ENCODE peak calls at places on chromosomes 3 and 15, in ten cellular contexts. A is H9; V is Right ventricle myocardium superior; D is fibroblast of the aortic adventitia; Y is fibroblast of mammary gland; E is WTC11; W is fibroblast of lung; N is MCF 10A; U is BJ; M is activated CD4-positive, alpha-beta memory T cell treated with anti-CD3 and anti-CD28 coated beads, Interleukin-2, amount 10 ng/mL, durations not matched to agents 7 days and 5 days. O is an unnamed sample.

GRCh38 chr15:78327442-78327841 is 12.7 kb upstream of the CRABP1 start:
- DNase-seq in A (no peak), V (no peak), D (no peak), Y (peak), E (no peak), W (no peak), N (no peak), U (no peak), M (no peak), O (no peak)

GRCh38 chr3:108218811-108219210 is 3.4 kb downstream of the IFT57 start:
- DNase-seq in A (no peak), V (no peak), D (peak), Y (peak), E (no peak), W (peak), N (no peak), U (no peak), M (no peak), O (no peak)

GRCh38 chr15:51245628-51246027 is 92.8 kb downstream of the CYP19A1 start:
- DNase-seq in A (no peak), V (no peak), D (no peak), Y (no peak), E (no peak), W (no peak), N (no peak), U (no peak), M (no peak), O (no peak)

GRCh38 chr3:19945405-19946290 is 1.2 kb upstream of the RAB5A start:
- DNase-seq in A (no peak), V (no peak), D (no peak), Y (peak), E (no peak), W (peak), N (peak), U (no peak), M (no peak), O (no peak)

GRCh38 chr3:55617385-55617784 is 130.3 kb upstream of the WNT5A start:
- DNase-seq in A (no peak), V (no peak), D (no peak), Y (no peak), E (no peak), W (no peak), N (no peak), U (no peak), M (no peak), O (no peak)

GRCh38 chr15:58771621-58772235 is 626 bp downstream of the MINDY2 start:
- DNase-seq in A (peak), V (peak), D (peak), Y (no peak), E (peak), W (peak), N (peak), U (no peak), M (peak), O (no peak)

GRCh38 chr3:42653560-42654330 is at the start of gene ZBTB47:
- DNase-seq in A (peak), V (peak), D (peak), Y (no peak), E (no peak), W (peak), N (no peak), U (no peak), M (no peak), O (no peak)

GRCh38 chr3:16512435-16513140 is 911 bp downstream of the RFTN1 start:
- DNase-seq in A (peak), V (peak), D (peak), Y (no peak), E (no peak), W (no peak), N (no peak), U (no peak), M (peak), O (no peak)

GRCh38 chr3:175606650-175607318 is 747.6 kb downstream of the NAALADL2 start:
- DNase-seq in A (no peak), V (no peak), D (no peak), Y (no peak), E (no peak), W (peak), N (peak), U (no peak), M (no peak), O (no peak)

GRCh38 chr3:58471025-58471887 is 20.6 kb upstream of the KCTD6 start:
- DNase-seq in A (no peak), V (no peak), D (peak), Y (peak), E (no peak), W (peak), N (peak), U (peak), M (peak), O (peak)

GRCh38 chr3:24365168-24365567 is 129.5 kb downstream of the THRB start:
- DNase-seq in A (no peak), V (peak), D (peak), Y (peak), E (no peak), W (peak), N (peak), U (peak), M (no peak), O (peak)

GRCh38 chr3:126167550-126167949 is 12.8 kb downstream of the ALDH1L1 start:
- DNase-seq in A (no peak), V (no peak), D (no peak), Y (no peak), E (no peak), W (no peak), N (no peak), U (no peak), M (no peak), O (no peak)

GRCh38 chr3:157379741-157380140 is 56.9 kb upstream of the PTX3 start:
- DNase-seq in A (no peak), V (no peak), D (no peak), Y (no peak), E (no peak), W (no peak), N (no peak), U (no peak), M (no peak), O (no peak)

GRCh38 chr3:4401441-4401840 is 65.6 kb downstream of the SUMF1 start:
- DNase-seq in A (no peak), V (no peak), D (no peak), Y (peak), E (no peak), W (no peak), N (no peak), U (no peak), M (no peak), O (no peak)

GRCh38 chr15:91966181-91966552 is 112.7 kb downstream of the SLCO3A1 start:
- DNase-seq in A (no peak), V (no peak), D (no peak), Y (no peak), E (no peak), W (no peak), N (no peak), U (no peak), M (no peak), O (no peak)

GRCh38 chr15:90496791-90497190 is 32.9 kb upstream of the CRTC3 start:
- DNase-seq in A (no peak), V (no peak), D (peak), Y (no peak), E (no peak), W (no peak), N (no peak), U (no peak), M (no peak), O (no peak)

GRCh38 chr15:89621547-89621946 is 33.7 kb downstream of the KIF7 start:
- DNase-seq in A (no peak), V (no peak), D (no peak), Y (no peak), E (no peak), W (no peak), N (no peak), U (no peak), M (no peak), O (no peak)

GRCh38 chr15:74752011-74752410 is 3.4 kb downstream of the CYP1A2 start:
- DNase-seq in A (no peak), V (no peak), D (no peak), Y (no peak), E (no peak), W (no peak), N (no peak), U (no peak), M (no peak), O (no peak)

GRCh38 chr3:58419782-58420512 is 13.7 kb downstream of the PDHB start:
- DNase-seq in A (no peak), V (peak), D (peak), Y (peak), E (no peak), W (peak), N (no peak), U (no peak), M (no peak), O (no peak)

GRCh38 chr3:89314454-89314853 is 207.0 kb downstream of the EPHA3 start:
- DNase-seq in A (peak), V (no peak), D (peak), Y (peak), E (no peak), W (peak), N (peak), U (peak), M (no peak), O (peak)

GRCh38 chr3:183506674-183507290 is 48.7 kb downstream of the KLHL6 start:
- DNase-seq in A (no peak), V (no peak), D (no peak), Y (no peak), E (no peak), W (no peak), N (no peak), U (no peak), M (no peak), O (no peak)

GRCh38 chr15:60026555-60026954 is 22.4 kb downstream of the FOXB1 start:
- DNase-seq in A (no peak), V (no peak), D (peak), Y (no peak), E (no peak), W (no peak), N (peak), U (no peak), M (no peak), O (no peak)

GRCh38 chr3:190116551-190117067 is 4.1 kb downstream of the P3H2 start:
- DNase-seq in A (no peak), V (no peak), D (peak), Y (no peak), E (no peak), W (no peak), N (no peak), U (no peak), M (no peak), O (no peak)

GRCh38 chr3:81823882-81824395 is 62.5 kb upstream of the GBE1 start:
- DNase-seq in A (no peak), V (no peak), D (peak), Y (peak), E (no peak), W (peak), N (no peak), U (no peak), M (no peak), O (no peak)

GRCh38 chr3:179760944-179761343 is 108.1 kb downstream of the USP13 start:
- DNase-seq in A (no peak), V (no peak), D (no peak), Y (peak), E (no peak), W (peak), N (peak), U (no peak), M (no peak), O (peak)

GRCh38 chr15:73844356-73844755 is 29.0 kb upstream of the TBC1D21 start:
- DNase-seq in A (peak), V (no peak), D (no peak), Y (peak), E (no peak), W (no peak), N (no peak), U (no peak), M (no peak), O (no peak)

GRCh38 chr3:143234521-143234920 is 115.0 kb downstream of the CHST2 start:
- DNase-seq in A (no peak), V (no peak), D (peak), Y (peak), E (no peak), W (no peak), N (no peak), U (peak), M (no peak), O (no peak)

O was measured in HFF-Myc.